ENCODE peak calls at places on chromosomes 4 and X, in seven cellular contexts. X is tibial artery, Q is astrocyte of the spinal cord, T is cardiac fibroblast, G is BJ, S is GM23338, P is H9. E is an unnamed sample.

GRCh38 chrX:153626025-153626633 is 20.9 kb upstream of the DUSP9 start:
- DNase-seq in Q (no peak), S (no peak), G (no peak), T (no peak), P (no peak), X (no peak), E (no peak)

GRCh38 chrX:74104356-74105065 is 199.5 kb upstream of the ZCCHC13 start:
- DNase-seq in G (no peak), X (no peak), T (no peak), Q (peak; percentile 61), S (no peak), P (no peak), E (no peak)

GRCh38 chrX:110418857-110419249 is 60.2 kb downstream of the RTL9 start:
- DNase-seq in G (no peak), Q (peak; percentile 64), P (no peak), X (no peak), T (peak; percentile 32), S (no peak), E (no peak)

GRCh38 chr4:139200102-139200501 is 23.1 kb upstream of the ELF2 start:
- DNase-seq in G (no peak), S (no peak), Q (no peak), X (no peak), T (no peak), P (no peak), E (no peak)

GRCh38 chrX:39174761-39175417 is 373.6 kb downstream of the MID1IP1 start:
- DNase-seq in P (no peak), G (no peak), T (no peak), S (no peak), Q (no peak), X (no peak), E (no peak)

GRCh38 chr4:76485450-76485849 is 50.4 kb downstream of the SHROOM3 start:
- DNase-seq in S (peak; percentile 51), G (no peak), Q (peak; percentile 19), P (peak; percentile 45), T (peak; percentile 10), X (no peak), E (no peak)

GRCh38 chr4:163603246-163603645 is 108.8 kb downstream of the TMA16 start:
- DNase-seq in T (no peak), P (no peak), S (no peak), G (no peak), Q (no peak), X (no peak), E (no peak)

GRCh38 chrX:7462110-7462509 is 314.2 kb upstream of the PUDP start:
- DNase-seq in X (no peak), P (peak; percentile 34), Q (no peak), T (no peak), G (no peak), S (peak; percentile 36), E (no peak)

GRCh38 chrX:29851971-29852605 is 363.3 kb upstream of the MAGEB2 start:
- DNase-seq in X (no peak), T (no peak), Q (no peak), G (no peak), P (no peak), S (no peak), E (no peak)

GRCh38 chr4:26061248-26061986 is 147.4 kb downstream of the SMIM20 start:
- DNase-seq in P (peak; percentile 72), G (no peak), S (peak; percentile 85), X (no peak), Q (peak; percentile 50), T (peak; percentile 73), E (no peak)

GRCh38 chrX:149799095-149799721 is 17.5 kb downstream of the MAGEA9 start:
- DNase-seq in G (no peak), S (no peak), X (no peak), Q (no peak), P (no peak), T (no peak), E (no peak)

GRCh38 chr4:111959202-111959601 is 186.1 kb upstream of the FAM241A start:
- DNase-seq in T (peak; percentile 48), G (no peak), X (no peak), S (no peak), P (no peak), Q (peak; percentile 26), E (no peak)

GRCh38 chr4:125368161-125368560 is 53.4 kb downstream of the FAT4 start:
- DNase-seq in S (no peak), Q (peak; percentile 66), T (peak; percentile 78), X (no peak), P (no peak), G (no peak), E (no peak)

GRCh38 chr4:171875291-171875690 is 62.1 kb downstream of the GALNTL6 start:
- DNase-seq in X (no peak), P (no peak), T (no peak), G (no peak), S (peak; percentile 29), Q (no peak), E (no peak)

GRCh38 chrX:38225093-38225492 is 4.4 kb upstream of the SRPX start:
- DNase-seq in P (no peak), G (no peak), S (peak; percentile 56), Q (no peak), X (no peak), T (peak; percentile 71), E (no peak)

GRCh38 chr4:148022975-148023374 is 291.1 kb downstream of the ARHGAP10 start:
- DNase-seq in S (no peak), G (no peak), P (no peak), X (no peak), T (peak; percentile 5), Q (no peak), E (no peak)

GRCh38 chr4:111512081-111512774 is 633.0 kb upstream of the FAM241A start:
- DNase-seq in T (peak; percentile 96), P (no peak), G (peak; percentile 48), X (no peak), S (no peak), Q (peak; percentile 88), E (no peak)

GRCh38 chr4:3443750-3444309 is 2.1 kb downstream of the HGFAC start:
- DNase-seq in X (no peak), G (no peak), Q (no peak), S (no peak), T (no peak), P (no peak), E (peak; percentile 14)
- TF ChIP-seq CTCF in X (no peak), G (no peak), Q (no peak), S (no peak), T (no peak), P (no peak), E (no peak)

GRCh38 chr4:143252478-143252877 is 67.8 kb downstream of the USP38 start:
- DNase-seq in G (no peak), X (no peak), Q (no peak), P (no peak), S (no peak), T (peak; percentile 25), E (no peak)

GRCh38 chr4:143251781-143252180 is 67.1 kb downstream of the USP38 start:
- DNase-seq in P (no peak), T (peak; percentile 58), Q (peak; percentile 50), S (no peak), G (no peak), X (no peak), E (no peak)

GRCh38 chr4:143256456-143256855 is 71.7 kb downstream of the USP38 start:
- DNase-seq in Q (no peak), P (no peak), T (no peak), G (no peak), X (no peak), S (no peak), E (no peak)

GRCh38 chr4:143253156-143253555 is 68.4 kb downstream of the USP38 start:
- DNase-seq in S (no peak), Q (no peak), X (no peak), G (no peak), P (no peak), T (peak; percentile 29), E (no peak)

GRCh38 chr4:143254479-143255216 is 69.9 kb downstream of the USP38 start:
- DNase-seq in T (peak; percentile 36), S (peak; percentile 71), P (peak; percentile 76), Q (peak; percentile 24), X (no peak), G (no peak), E (no peak)
- TF ChIP-seq CTCF in T (no peak), S (peak; percentile 53), P (peak; percentile 56), Q (no peak), X (no peak), G (no peak), E (no peak)

GRCh38 chrX:78595901-78596502 is 63.1 kb downstream of the RTL3 start:
- DNase-seq in S (peak; percentile 42), Q (no peak), T (peak; percentile 31), G (no peak), X (peak; percentile 17), P (no peak), E (peak; percentile 28)
- TF ChIP-seq CTCF in S (peak; percentile 72), Q (peak; percentile 17), T (peak; percentile 11), G (peak; percentile 27), X (peak; percentile 9), P (peak; percentile 69), E (no peak)

GRCh38 chr4:95165926-95166524 is 382.7 kb downstream of the UNC5C start:
- DNase-seq in P (no peak), T (peak; percentile 87), X (no peak), S (peak; percentile 89), Q (peak; percentile 79), G (no peak), E (no peak)

GRCh38 chr4:95170176-95170575 is 378.6 kb downstream of the UNC5C start:
- DNase-seq in P (no peak), X (no peak), Q (no peak), S (no peak), G (no peak), T (no peak), E (no peak)

GRCh38 chr4:95161781-95162469 is 386.8 kb downstream of the UNC5C start:
- DNase-seq in T (no peak), G (no peak), P (no peak), Q (no peak), S (no peak), X (no peak), E (no peak)

GRCh38 chr4:95162867-95163266 is 385.9 kb downstream of the UNC5C start:
- DNase-seq in S (no peak), G (no peak), X (no peak), Q (no peak), T (no peak), P (no peak), E (no peak)

DNA sequence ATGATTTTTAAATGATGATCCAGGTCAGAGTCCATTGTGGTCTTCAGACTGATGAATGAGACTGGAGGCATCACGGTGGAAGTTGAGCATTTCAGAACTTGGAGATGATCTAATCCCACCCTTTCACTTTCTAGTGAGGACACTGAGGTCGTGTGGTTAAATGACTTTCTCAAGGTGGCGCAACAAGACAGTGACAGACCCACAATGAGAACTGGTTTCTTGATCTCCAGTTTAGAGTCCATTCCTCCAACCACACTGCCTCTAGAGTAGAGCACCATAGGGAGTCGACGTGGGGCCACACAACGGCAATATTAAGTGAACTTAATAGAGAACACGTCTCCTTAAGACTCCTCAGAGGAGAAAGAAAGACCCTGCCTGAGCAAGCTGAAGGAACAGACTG is 381.0 kb downstream of the UNC5C start:
- DNase-seq in G (no peak), Q (no peak), P (no peak), S (no peak), T (peak; percentile 26), X (no peak), E (no peak)
- TF ChIP-seq CTCF in G (no peak), Q (no peak), P (peak; percentile 12), S (peak; percentile 70), T (no peak), X (no peak), E (no peak)